ENCODE peak calls at places on chromosomes 13 and 19, in six cellular contexts. K is kidney glomerular epithelial cell; B is activated naive CD4-positive, alpha-beta T cell treated with Interleukin-2 at 50 U/mL for 16 hours; S is NCI-H2171; D is AG10803; E is amniotic epithelial cell. U is an unnamed sample.

GRCh38 chr13:49935171-49936084 is 712 bp downstream of the SPRYD7 start:
- DNase-seq in K (peak), B (peak), S (peak), D (peak), E (peak), U (no peak)

GRCh38 chr19:1467228-1467511 is 11.8 kb downstream of the C19orf25 start:
- DNase-seq in K (no peak), B (no peak), S (no peak), D (no peak), E (no peak), U (no peak)

GRCh38 chr13:39023316-39023715 is 14.6 kb downstream of the PROSER1 start:
- DNase-seq in K (no peak), B (no peak), S (no peak), D (peak), E (peak), U (no peak)

GRCh38 chr19:7117248-7117647 is 47.7 kb downstream of the ZNF557 start:
- DNase-seq in K (no peak), B (no peak), S (no peak), D (no peak), E (no peak), U (no peak)

GRCh38 chr13:28744091-28744536 is 25.3 kb upstream of the SLC46A3 start:
- DNase-seq in K (no peak), B (no peak), S (no peak), D (peak), E (peak), U (peak)

GRCh38 chr13:30362869-30363268 is 55.5 kb upstream of the KATNAL1 start:
- DNase-seq in K (no peak), B (no peak), S (no peak), D (peak), E (peak), U (no peak)

GRCh38 chr13:68888832-68889231 is 1218.8 kb upstream of the ATXN8OS start:
- DNase-seq in K (no peak), B (no peak), S (no peak), D (no peak), E (no peak), U (no peak)

GRCh38 chr13:42275506-42275905 is 3.6 kb downstream of the AKAP11 start:
- DNase-seq in K (no peak), B (no peak), S (no peak), D (no peak), E (no peak), U (no peak)

U was measured in mucosa of descending colon.